ENCODE peak calls at places on chromosomes 12 and 14, in seven cellular contexts. J, V, Y, E, R, C and G are unnamed samples.

GRCh38 chr12:108826115-108826806 is 31.1 kb downstream of the SSH1 start:
- DNase-seq in J (no peak), E (no peak), R (no peak), C (no peak), V (no peak), Y (no peak), G (no peak)

GRCh38 chr12:97940629-97941028 is 478.0 kb downstream of the RMST start:
- DNase-seq in V (no peak), Y (no peak), J (peak), C (no peak), E (no peak), R (no peak), G (no peak)

GRCh38 chr14:22748691-22749090 is 17.8 kb upstream of the OXA1L start:
- DNase-seq in V (no peak), E (no peak), C (no peak), R (no peak), Y (no peak), J (no peak), G (peak)

GRCh38 chr14:52031781-52032180 is 37.1 kb downstream of the NID2 start:
- DNase-seq in R (no peak), V (no peak), E (no peak), C (no peak), Y (no peak), J (no peak), G (no peak)

GRCh38 chr12:78963439-78964222 is 99.1 kb downstream of the SYT1 start:
- DNase-seq in R (no peak), V (no peak), Y (no peak), C (no peak), J (no peak), E (no peak), G (no peak)

GRCh38 chr12:108127654-108128053 is 1.4 kb upstream of the WSCD2 start:
- DNase-seq in R (no peak), C (no peak), E (no peak), J (no peak), Y (no peak), V (no peak), G (no peak)

GRCh38 chr12:13227191-13227590 is 30.7 kb downstream of the EMP1 start:
- DNase-seq in V (no peak), J (no peak), C (no peak), Y (no peak), R (no peak), E (no peak), G (no peak)

GRCh38 chr14:96104469-96105057 is 65.4 kb downstream of the C14orf132 start:
- DNase-seq in V (no peak), E (no peak), C (no peak), J (peak), Y (no peak), R (peak), G (no peak)

GRCh38 chr12:2198088-2198501 is 145.3 kb downstream of the CACNA1C start:
- DNase-seq in E (no peak), Y (no peak), V (no peak), R (peak), J (no peak), C (no peak), G (no peak)

GRCh38 chr14:36718216-36718615 is 56.6 kb downstream of the PAX9 start:
- DNase-seq in C (no peak), E (no peak), V (no peak), Y (no peak), R (no peak), J (no peak), G (no peak)

GRCh38 chr14:67166450-67166853 is 22.8 kb upstream of the GARIN2 start:
- DNase-seq in V (no peak), E (peak), R (peak), Y (no peak), J (peak), C (no peak), G (no peak)

GRCh38 chr12:7108042-7108927 is 729 bp downstream of the C1RL start:
- DNase-seq in V (peak), Y (peak), J (peak), E (no peak), R (peak), C (peak), G (peak)

GRCh38 chr12:98418357-98419075 is 96.9 kb upstream of the TMPO start:
- DNase-seq in Y (no peak), R (peak), V (no peak), J (peak), E (no peak), C (no peak), G (no peak)

GRCh38 chr14:58639842-58640484 is 2.2 kb downstream of the DACT1 start:
- DNase-seq in J (peak), R (peak), E (peak), V (no peak), C (no peak), Y (no peak), G (no peak)

GRCh38 chr14:24075485-24076301 is 4.3 kb downstream of the CPNE6 start:
- DNase-seq in R (no peak), Y (no peak), V (no peak), E (no peak), J (no peak), C (no peak), G (no peak)

GRCh38 chr14:95452890-95453712 is 63.3 kb downstream of the SYNE3 start:
- DNase-seq in J (no peak), Y (no peak), V (no peak), C (no peak), R (no peak), E (no peak), G (no peak)

GRCh38 chr14:101843665-101844064 is 82.2 kb downstream of the PPP2R5C start:
- DNase-seq in C (peak), R (peak), V (peak), E (no peak), J (no peak), Y (no peak), G (peak)